ENCODE peak calls at places on chromosomes 5 and 9, in nine cellular contexts. P, S, B, J, D, W, A, U and V are unnamed samples.

GRCh38 chr5:61228691-61229280 is 66.5 kb upstream of the SMIM15 start:
- DNase-seq in D (no peak), P (peak; percentile 24), W (no peak), B (no peak), J (peak; percentile 53), S (peak; percentile 52), U (no peak), A (no peak), V (no peak)

GRCh38 chr9:21994996-21995651 is 533 bp downstream of the CDKN2B-AS1 start:
- DNase-seq in A (peak; percentile 57), D (peak; percentile 71), P (peak; percentile 80), B (peak; percentile 54), U (peak; percentile 61), S (peak; percentile 69), W (peak; percentile 71), J (peak; percentile 77), V (peak; percentile 72)

GRCh38 chr5:58357799-58358198 is 102.1 kb downstream of the PLK2 start:
- DNase-seq in P (no peak), D (no peak), A (no peak), U (no peak), J (no peak), S (no peak), B (no peak), W (no peak), V (no peak)

GRCh38 chr9:36815566-36816348 is 218.3 kb downstream of the PAX5 start:
- DNase-seq in B (no peak), J (no peak), A (no peak), P (no peak), S (no peak), D (no peak), W (no peak), U (no peak), V (no peak)

GRCh38 chr5:158026248-158027031 is 167.5 kb upstream of the CLINT1 start:
- DNase-seq in U (no peak), B (no peak), W (no peak), A (no peak), J (no peak), P (peak; percentile 69), D (no peak), S (no peak), V (no peak)

GRCh38 chr5:56698463-56699381 is 116.6 kb upstream of the MAP3K1 start:
- DNase-seq in D (no peak), A (no peak), U (no peak), B (no peak), J (no peak), W (no peak), P (no peak), S (no peak), V (no peak)

GRCh38 chr9:114364123-114364522 is 23.7 kb downstream of the AKNA start:
- DNase-seq in J (peak; percentile 94), A (no peak), W (no peak), P (peak; percentile 64), S (peak; percentile 85), D (no peak), U (no peak), B (no peak), V (no peak)

GRCh38 chr5:55880453-55880852 is 29.3 kb downstream of the IL31RA start:
- DNase-seq in P (no peak), B (no peak), J (no peak), D (no peak), U (no peak), S (no peak), A (no peak), W (no peak), V (no peak)

GRCh38 chr5:67875637-67876036 is 339.9 kb upstream of the PIK3R1 start:
- DNase-seq in B (no peak), A (no peak), J (no peak), S (no peak), U (no peak), P (no peak), D (no peak), W (no peak), V (no peak)